ENCODE peak calls at places on chromosomes 7 and 10, in eight cellular contexts. H is H1, Y is tibial nerve, T is transverse colon, X is prostate gland, O is adrenal gland, M is heart left ventricle, D is K562. I is an unnamed sample.

GRCh38 chr7:134120405-134120804 is 6.7 kb upstream of the LRGUK start:
- DNase-seq in H (no peak), Y (no peak), T (no peak), X (no peak), O (no peak), M (no peak), D (no peak), I (no peak)

GRCh38 chr7:72020301-72020700 is 391.8 kb downstream of the CALN1 start:
- DNase-seq in H (no peak), Y (no peak), T (no peak), X (no peak), O (no peak), M (no peak), D (no peak), I (no peak)

GRCh38 chr10:102814873-102815661 is 22.1 kb downstream of the CYP17A1 start:
- DNase-seq in H (no peak), Y (peak), T (peak), X (peak), O (peak), M (peak), D (no peak), I (no peak)

GRCh38 chr7:105352018-105352612 is 36.6 kb downstream of the SRPK2 start:
- DNase-seq in H (no peak), Y (peak), T (peak), X (peak), O (peak), M (peak), D (no peak), I (peak)

GRCh38 chr10:101041252-101041761 is 10.3 kb downstream of the SFXN3 start:
- DNase-seq in H (peak), Y (peak), T (peak), X (peak), O (peak), M (peak), D (peak), I (no peak)

GRCh38 chr10:63766766-63767505 is 245.7 kb downstream of the REEP3 start:
- DNase-seq in H (no peak), Y (peak), T (no peak), X (no peak), O (no peak), M (no peak), D (no peak), I (no peak)

GRCh38 chr7:74185636-74186035 is 11.5 kb downstream of the EIF4H start:
- DNase-seq in H (no peak), Y (no peak), T (no peak), X (no peak), O (no peak), M (no peak), D (no peak), I (no peak)

GRCh38 chr7:140273417-140273816 is 96.6 kb upstream of the KDM7A start:
- DNase-seq in H (no peak), Y (no peak), T (no peak), X (no peak), O (no peak), M (no peak), D (no peak), I (peak)

GRCh38 chr10:50917486-50917885 is 32.1 kb upstream of the A1CF start:
- DNase-seq in H (no peak), Y (no peak), T (no peak), X (no peak), O (no peak), M (no peak), D (no peak), I (no peak)

GRCh38 chr7:143913945-143914615 is 12.1 kb upstream of the TCAF1 start:
- DNase-seq in H (no peak), Y (no peak), T (no peak), X (no peak), O (no peak), M (no peak), D (no peak), I (no peak)

GRCh38 chr10:102227050-102227449 is 951 bp downstream of the ELOVL3 start:
- DNase-seq in H (no peak), Y (no peak), T (no peak), X (no peak), O (no peak), M (no peak), D (no peak), I (peak)

GRCh38 chr7:151541709-151542499 is 22.2 kb upstream of the RHEB start:
- DNase-seq in H (no peak), Y (no peak), T (no peak), X (no peak), O (no peak), M (no peak), D (no peak), I (no peak)

GRCh38 chr7:24318326-24318725 is 34.3 kb downstream of the NPY start:
- DNase-seq in H (no peak), Y (no peak), T (no peak), X (no peak), O (no peak), M (no peak), D (peak), I (no peak)

GRCh38 chr10:30869566-30869965 is 162.1 kb downstream of the ZNF438 start:
- DNase-seq in H (no peak), Y (no peak), T (no peak), X (no peak), O (no peak), M (no peak), D (no peak), I (no peak)

GRCh38 chr10:125881192-125881591 is at the start of gene DHX32:
- DNase-seq in H (no peak), Y (no peak), T (no peak), X (no peak), O (peak), M (no peak), D (no peak), I (no peak)

GRCh38 chr10:11783558-11783865 is 39.6 kb upstream of the PROSER2 start:
- DNase-seq in H (no peak), Y (no peak), T (no peak), X (no peak), O (no peak), M (no peak), D (no peak), I (no peak)

GRCh38 chr10:59622320-59622901 is 87.2 kb downstream of the SLC16A9 start:
- DNase-seq in H (peak), Y (peak), T (peak), X (peak), O (peak), M (peak), D (peak), I (peak)

GRCh38 chr7:46628389-46628788 is 707.3 kb upstream of the IGFBP3 start:
- DNase-seq in H (no peak), Y (no peak), T (no peak), X (no peak), O (no peak), M (no peak), D (no peak), I (no peak)

GRCh38 chr10:116212756-116213155 is 60.2 kb downstream of the GFRA1 start:
- DNase-seq in H (no peak), Y (no peak), T (no peak), X (no peak), O (no peak), M (no peak), D (no peak), I (no peak)

GRCh38 chr7:36487756-36488336 is 98.2 kb downstream of the ANLN start:
- DNase-seq in H (no peak), Y (peak), T (no peak), X (peak), O (peak), M (no peak), D (no peak), I (no peak)

GRCh38 chr7:158549176-158549833 is 38.3 kb downstream of the PTPRN2 start:
- DNase-seq in H (no peak), Y (peak), T (no peak), X (no peak), O (peak), M (peak), D (peak), I (peak)

GRCh38 chr10:29820890-29821398 is 186.2 kb upstream of the SVIL start:
- DNase-seq in H (no peak), Y (no peak), T (peak), X (no peak), O (no peak), M (no peak), D (no peak), I (no peak)

GRCh38 chr10:92142949-92143348 is 147.9 kb downstream of the CPEB3 start:
- DNase-seq in H (no peak), Y (no peak), T (no peak), X (no peak), O (no peak), M (no peak), D (no peak), I (no peak)

GRCh38 chr7:146090023-146090645 is 26.5 kb upstream of the CNTNAP2 start:
- DNase-seq in H (no peak), Y (no peak), T (no peak), X (no peak), O (no peak), M (no peak), D (peak), I (no peak)

GRCh38 chr7:79692015-79692414 is 238.5 kb upstream of the MAGI2 start:
- DNase-seq in H (no peak), Y (no peak), T (no peak), X (no peak), O (no peak), M (no peak), D (no peak), I (no peak)

GRCh38 chr10:1360011-1360580 is 303.9 kb downstream of the WDR37 start:
- DNase-seq in H (peak), Y (no peak), T (no peak), X (no peak), O (no peak), M (no peak), D (peak), I (no peak)

GRCh38 chr10:13842119-13842518 is 255.4 kb downstream of the PRPF18 start:
- DNase-seq in H (no peak), Y (no peak), T (no peak), X (no peak), O (no peak), M (no peak), D (no peak), I (no peak)

GRCh38 chr10:131775444-131775832 is 125.4 kb upstream of the PPP2R2D start:
- DNase-seq in H (peak), Y (no peak), T (no peak), X (no peak), O (no peak), M (no peak), D (no peak), I (no peak)

GRCh38 chr7:20998309-20998708 is 211.6 kb upstream of the SP8 start:
- DNase-seq in H (no peak), Y (no peak), T (peak), X (no peak), O (no peak), M (no peak), D (no peak), I (no peak)

GRCh38 chr10:21171936-21172773 is 275.0 kb upstream of the NEBL start:
- DNase-seq in H (no peak), Y (no peak), T (peak), X (no peak), O (no peak), M (no peak), D (no peak), I (no peak)

GRCh38 chr7:132783824-132784223 is 207.6 kb upstream of the PLXNA4 start:
- DNase-seq in H (peak), Y (no peak), T (no peak), X (no peak), O (no peak), M (no peak), D (no peak), I (no peak)

GRCh38 chr10:109852004-109852717 is 71.2 kb downstream of the XPNPEP1 start:
- DNase-seq in H (peak), Y (peak), T (peak), X (peak), O (peak), M (peak), D (peak), I (peak)

GRCh38 chr10:43939939-43940810 is 291.5 kb upstream of the ZNF32 start:
- DNase-seq in H (no peak), Y (no peak), T (no peak), X (peak), O (no peak), M (no peak), D (no peak), I (no peak)

GRCh38 chr10:110857265-110858158 is 14.2 kb upstream of the PDCD4 start:
- DNase-seq in H (peak), Y (peak), T (peak), X (peak), O (peak), M (no peak), D (no peak), I (no peak)

GRCh38 chr10:32951111-32951510 is 6.9 kb downstream of the ITGB1 start:
- DNase-seq in H (no peak), Y (no peak), T (no peak), X (no peak), O (no peak), M (no peak), D (peak), I (no peak)

GRCh38 chr7:50693475-50693874 is 89.2 kb downstream of the GRB10 start:
- DNase-seq in H (no peak), Y (no peak), T (no peak), X (no peak), O (no peak), M (no peak), D (no peak), I (no peak)

GRCh38 chr7:32154797-32155196 is 84.6 kb upstream of the PDE1C start:
- DNase-seq in H (no peak), Y (no peak), T (no peak), X (no peak), O (no peak), M (peak), D (no peak), I (no peak)

GRCh38 chr10:102850025-102850518 is 4.0 kb upstream of the BORCS7 start:
- DNase-seq in H (no peak), Y (no peak), T (no peak), X (no peak), O (peak), M (no peak), D (no peak), I (peak)

GRCh38 chr10:98446121-98446655 is 547 bp downstream of the HPS1 start:
- DNase-seq in H (peak), Y (peak), T (peak), X (no peak), O (peak), M (no peak), D (no peak), I (peak)

DNA sequence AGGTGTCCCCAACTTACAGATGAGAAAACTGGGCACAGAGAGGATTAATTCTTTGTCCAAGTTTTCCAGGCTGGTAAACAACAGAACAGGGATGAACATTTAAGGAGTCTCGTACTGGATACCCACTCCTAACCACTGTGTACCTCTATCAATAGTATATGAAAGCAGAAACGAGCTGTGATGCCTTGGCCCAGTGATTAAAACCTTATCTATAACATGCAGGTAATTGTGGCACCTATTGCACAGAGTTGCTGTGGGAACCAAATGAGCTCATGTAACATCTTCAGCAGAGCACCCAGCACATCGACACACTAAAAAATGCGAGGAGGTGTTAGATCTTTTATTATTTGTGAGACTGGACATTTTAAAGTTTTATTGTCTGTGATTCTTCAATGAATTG is 1.6 kb downstream of the TMEM273 start:
- DNase-seq in H (no peak), Y (no peak), T (no peak), X (no peak), O (no peak), M (no peak), D (no peak), I (no peak)
- TF ChIP-seq POLR2A in H (no peak), Y (no peak), T (no peak), X (no peak), O (no peak), M (no peak), D (no peak), I (no peak)

GRCh38 chr7:1254281-1255082 is 21.8 kb downstream of the UNCX start:
- DNase-seq in H (no peak), Y (no peak), T (no peak), X (no peak), O (no peak), M (peak), D (no peak), I (no peak)

GRCh38 chr7:1257221-1257620 is 24.5 kb downstream of the UNCX start:
- DNase-seq in H (no peak), Y (no peak), T (no peak), X (no peak), O (no peak), M (peak), D (no peak), I (peak)

GRCh38 chr7:1255083-1255816 is 22.6 kb downstream of the UNCX start:
- DNase-seq in H (no peak), Y (no peak), T (no peak), X (no peak), O (no peak), M (peak), D (no peak), I (peak)

GRCh38 chr7:1256621-1257020 is 23.9 kb downstream of the UNCX start:
- DNase-seq in H (no peak), Y (no peak), T (no peak), X (no peak), O (no peak), M (peak), D (no peak), I (no peak)

GRCh38 chr7:1255817-1256340 is 23.2 kb downstream of the UNCX start:
- DNase-seq in H (no peak), Y (no peak), T (no peak), X (no peak), O (no peak), M (peak), D (no peak), I (peak)
- H3K27ac ChIP-seq in H (no peak), Y (no peak), T (no peak), X (no peak), O (no peak), M (no peak), D (no peak), I (no peak)

GRCh38 chr10:74418285-74418872 is 267.4 kb downstream of the ADK start:
- DNase-seq in H (no peak), Y (no peak), T (no peak), X (no peak), O (peak), M (no peak), D (peak), I (no peak)

GRCh38 chr10:74424565-74424964 is 273.5 kb downstream of the ADK start:
- DNase-seq in H (no peak), Y (no peak), T (no peak), X (no peak), O (no peak), M (no peak), D (no peak), I (no peak)

GRCh38 chr10:74417397-74417796 is 266.4 kb downstream of the ADK start:
- DNase-seq in H (no peak), Y (no peak), T (no peak), X (no peak), O (no peak), M (no peak), D (no peak), I (no peak)

GRCh38 chr10:74415440-74415839 is 264.4 kb downstream of the ADK start:
- DNase-seq in H (no peak), Y (no peak), T (no peak), X (no peak), O (no peak), M (no peak), D (no peak), I (no peak)

GRCh38 chr10:74419491-74420466 is 268.8 kb downstream of the ADK start:
- DNase-seq in H (no peak), Y (no peak), T (peak), X (no peak), O (no peak), M (no peak), D (peak), I (no peak)
- TF ChIP-seq CTCF in H (no peak), Y (peak), T (peak), X (no peak), O (peak), M (peak), D (no peak), I (peak)

GRCh38 chr7:34389332-34390078 is 268.5 kb upstream of the NPSR1 start:
- DNase-seq in H (no peak), Y (no peak), T (no peak), X (no peak), O (no peak), M (no peak), D (no peak), I (no peak)

GRCh38 chr7:34382166-34382893 is 275.7 kb upstream of the NPSR1 start:
- DNase-seq in H (no peak), Y (no peak), T (no peak), X (no peak), O (no peak), M (no peak), D (no peak), I (no peak)

GRCh38 chr7:34385385-34385784 is 272.6 kb upstream of the NPSR1 start:
- DNase-seq in H (no peak), Y (no peak), T (no peak), X (no peak), O (no peak), M (no peak), D (no peak), I (no peak)
- TF ChIP-seq POLR2A in H (no peak), Y (no peak), T (no peak), X (no peak), O (no peak), M (no peak), D (no peak), I (no peak)

GRCh38 chr7:129777993-129778769 is 166.7 kb downstream of the NRF1 start:
- DNase-seq in H (peak), Y (no peak), T (no peak), X (no peak), O (no peak), M (no peak), D (no peak), I (no peak)

GRCh38 chr7:129778770-129779601 is 167.5 kb downstream of the NRF1 start:
- DNase-seq in H (peak), Y (no peak), T (no peak), X (no peak), O (no peak), M (no peak), D (peak), I (no peak)

GRCh38 chr7:129780257-129781127 is 169.0 kb downstream of the NRF1 start:
- DNase-seq in H (peak), Y (no peak), T (peak), X (peak), O (peak), M (no peak), D (peak), I (peak)

GRCh38 chr7:129781128-129781855 is 169.8 kb downstream of the NRF1 start:
- DNase-seq in H (no peak), Y (no peak), T (no peak), X (no peak), O (peak), M (no peak), D (no peak), I (no peak)

DNA sequence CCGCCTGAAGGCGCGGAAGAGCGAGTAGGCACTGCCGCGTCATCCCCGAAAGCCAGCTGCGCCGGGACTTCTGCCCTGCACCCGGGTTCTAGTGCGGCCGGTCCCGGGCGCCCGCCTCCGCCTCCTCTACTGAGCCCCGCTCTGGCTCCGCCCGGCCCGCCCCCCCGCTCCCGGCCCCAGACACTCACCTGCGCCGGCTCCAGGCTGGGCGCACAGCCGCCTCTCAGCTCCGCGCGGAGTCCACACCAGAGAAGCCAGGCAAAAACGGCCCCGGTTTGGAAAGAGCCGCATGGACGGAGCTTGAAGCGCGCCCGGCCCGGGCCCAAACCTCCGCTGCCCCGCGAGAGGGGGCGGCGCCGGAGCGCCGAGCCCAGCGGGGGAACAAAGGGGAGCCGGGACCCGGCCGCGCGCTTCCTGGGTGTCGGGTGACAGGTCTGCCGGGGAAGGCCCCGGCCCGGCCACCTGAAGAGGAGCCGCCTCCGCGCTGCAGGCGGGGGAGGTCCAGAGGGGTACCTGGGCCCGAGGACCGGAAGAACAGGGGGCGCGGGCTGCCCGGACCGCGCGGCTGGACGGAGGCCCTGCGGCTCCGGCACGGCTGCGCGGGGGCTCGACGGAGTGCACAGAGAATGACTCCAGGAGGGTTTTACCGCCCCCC is 168.2 kb downstream of the NRF1 start:
- DNase-seq in H (peak), Y (no peak), T (peak), X (peak), O (no peak), M (no peak), D (peak), I (peak)
- H3K27ac ChIP-seq in H (no peak), Y (no peak), T (peak), X (peak), O (no peak), M (no peak), D (peak), I (peak)

DNA sequence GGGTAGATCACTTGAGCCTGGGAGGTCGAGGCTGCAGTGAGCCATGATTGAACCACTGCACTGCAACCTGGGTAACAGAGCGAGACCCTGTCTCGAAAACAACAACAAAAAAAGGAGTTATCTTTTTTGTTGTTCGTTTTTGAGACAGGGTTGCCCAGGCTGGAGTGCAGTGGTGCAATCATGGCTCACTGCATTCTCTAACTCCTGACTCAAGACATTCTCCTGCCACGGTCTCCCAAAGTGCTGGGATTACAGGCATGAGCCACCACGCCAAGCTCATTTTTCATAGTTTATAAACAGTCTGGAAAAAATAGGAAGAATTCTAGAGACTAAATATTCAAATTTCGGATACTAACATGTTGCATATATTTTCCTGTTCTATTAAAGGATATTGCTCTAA is 29.4 kb downstream of the SFXN4 start:
- DNase-seq in H (no peak), Y (no peak), T (no peak), X (no peak), O (no peak), M (no peak), D (no peak), I (no peak)
- TF ChIP-seq CTCF in H (no peak), Y (no peak), T (no peak), X (no peak), O (no peak), M (no peak), D (no peak), I (no peak)

I was measured in upper lobe of left lung.